ENCODE peak calls at places on chromosomes 5 and 9, in eight cellular contexts. J is endothelial cell, F is fibroblast of villous mesenchyme, O is endothelial cell of umbilical vein, N is cardiac fibroblast, Z is HL-60, H is uterus, K is WTC11. U is an unnamed sample.

GRCh38 chr9:87973122-87973521 is 1.2 kb downstream of the CDK20 start:
- DNase-seq in H (no peak), K (no peak), F (no peak), N (no peak), J (no peak), Z (no peak), O (no peak), U (no peak)

GRCh38 chr9:90915693-90916092 is 114.1 kb downstream of the SYK start:
- DNase-seq in K (peak; percentile 76), Z (peak; percentile 58), H (no peak), N (no peak), J (peak; percentile 61), F (peak; percentile 20), O (no peak), U (no peak)

GRCh38 chr9:86720893-86721698 is 226.2 kb downstream of the GAS1 start:
- DNase-seq in H (no peak), Z (no peak), O (no peak), F (no peak), J (no peak), K (no peak), N (peak; percentile 92), U (no peak)

GRCh38 chr5:10701567-10702039 is 59.4 kb downstream of the DAP start:
- DNase-seq in H (no peak), O (peak; percentile 59), K (peak; percentile 45), F (peak; percentile 73), Z (peak; percentile 22), J (peak; percentile 69), N (peak; percentile 61), U (no peak)

GRCh38 chr5:368162-369084 is 46.9 kb downstream of the AHRR start:
- DNase-seq in K (peak; percentile 8), N (peak; percentile 70), J (no peak), Z (peak; percentile 70), O (no peak), F (peak; percentile 55), H (no peak), U (peak; percentile 75)

GRCh38 chr5:14305045-14305444 is 161.9 kb downstream of the TRIO start:
- DNase-seq in H (no peak), O (peak; percentile 33), J (no peak), N (peak; percentile 86), F (peak; percentile 92), Z (peak; percentile 15), K (no peak), U (no peak)

GRCh38 chr5:15533124-15533893 is 33.3 kb downstream of the FBXL7 start:
- DNase-seq in K (no peak), J (no peak), N (peak; percentile 83), H (no peak), F (no peak), O (peak; percentile 16), Z (no peak), U (no peak)

GRCh38 chr5:10584714-10585113 is 20.8 kb downstream of the ANKRD33B start:
- DNase-seq in K (no peak), N (no peak), Z (no peak), H (no peak), F (no peak), O (no peak), J (no peak), U (no peak)

GRCh38 chr5:66896207-66896606 is 300.0 kb downstream of the MAST4 start:
- DNase-seq in H (no peak), F (no peak), K (no peak), O (no peak), N (peak; percentile 18), J (no peak), Z (no peak), U (no peak)

GRCh38 chr5:172871982-172872381 is 37.9 kb downstream of the ERGIC1 start:
- DNase-seq in N (no peak), F (no peak), J (no peak), Z (no peak), H (no peak), O (peak; percentile 54), K (no peak), U (no peak)

GRCh38 chr5:15604986-15605385 is 105.0 kb downstream of the FBXL7 start:
- DNase-seq in N (peak; percentile 38), O (no peak), K (no peak), H (no peak), Z (no peak), F (no peak), J (no peak), U (no peak)

GRCh38 chr5:102570747-102571146 is 71.9 kb upstream of the SLCO6A1 start:
- DNase-seq in J (no peak), F (no peak), H (no peak), K (no peak), N (no peak), Z (no peak), O (no peak), U (no peak)

DNA sequence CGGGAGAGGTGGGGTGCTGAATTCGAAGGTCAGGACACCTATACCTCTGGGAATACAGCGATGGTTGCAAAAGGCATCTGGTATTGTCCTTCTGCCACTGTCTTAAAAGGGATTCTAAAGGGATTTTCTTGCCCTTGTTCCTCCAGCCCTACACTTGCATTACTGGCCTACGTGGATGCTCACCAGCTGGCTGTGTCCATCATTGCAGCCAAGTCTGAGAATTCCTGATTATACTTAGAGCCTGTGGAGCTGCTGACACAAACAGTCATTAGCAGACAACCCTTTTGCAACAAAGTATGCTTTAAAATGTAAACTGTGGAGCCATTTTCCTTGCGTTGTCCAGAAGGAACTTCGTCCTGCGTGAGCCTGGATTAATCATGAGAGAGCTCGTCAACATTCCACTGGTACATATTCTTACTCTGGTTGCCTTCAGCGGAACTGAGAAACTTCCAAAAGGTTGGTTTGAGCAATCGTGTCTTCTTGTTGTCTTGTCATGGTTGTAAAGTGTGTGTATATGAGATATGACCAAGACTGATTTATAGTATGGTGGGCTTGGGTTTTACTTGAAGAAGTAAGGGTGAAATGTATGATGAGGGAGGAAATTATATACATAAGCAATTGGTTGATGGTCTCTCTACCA is at the start of gene MUSK:
- DNase-seq in J (no peak), O (no peak), H (no peak), K (no peak), F (peak; percentile 25), Z (no peak), N (no peak), U (no peak)
- TF ChIP-seq CTCF in J (no peak), O (no peak), H (no peak), K (no peak), F (no peak), Z (no peak), N (no peak), U (no peak)

GRCh38 chr5:76807296-76807695 is 11.5 kb upstream of the F2RL1 start:
- DNase-seq in H (no peak), F (peak; percentile 83), O (peak; percentile 78), N (peak; percentile 77), Z (no peak), J (no peak), K (no peak), U (no peak)

GRCh38 chr5:76811214-76811613 is 7.6 kb upstream of the F2RL1 start:
- DNase-seq in F (peak; percentile 36), N (no peak), H (no peak), O (no peak), K (no peak), Z (no peak), J (no peak), U (no peak)

GRCh38 chr5:76808142-76808691 is 10.6 kb upstream of the F2RL1 start:
- DNase-seq in J (no peak), Z (no peak), F (peak; percentile 54), H (no peak), K (peak; percentile 84), N (no peak), O (no peak), U (no peak)

GRCh38 chr5:76809141-76809540 is 9.7 kb upstream of the F2RL1 start:
- DNase-seq in K (no peak), J (no peak), N (no peak), F (no peak), Z (no peak), H (no peak), O (no peak), U (no peak)

DNA sequence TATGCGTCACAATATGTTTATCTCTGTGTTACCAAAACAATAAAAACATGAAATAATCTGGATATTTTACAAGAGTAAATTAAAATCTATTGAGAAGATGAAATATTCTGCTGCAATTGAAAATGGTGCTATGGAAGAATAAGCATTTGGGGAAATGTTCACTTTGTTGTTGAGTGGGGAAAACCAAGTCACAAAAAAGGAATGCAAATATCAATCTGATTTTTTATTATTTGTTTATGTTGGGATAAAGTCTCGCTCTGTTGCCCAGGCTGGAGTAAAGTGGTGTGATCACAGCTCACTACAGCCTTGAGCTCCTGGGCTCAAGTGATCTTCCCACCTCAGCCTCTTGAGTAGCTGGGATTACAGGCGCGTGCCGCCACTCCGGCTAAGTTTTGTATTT is 8.6 kb upstream of the F2RL1 start:
- DNase-seq in H (no peak), Z (no peak), O (no peak), J (no peak), F (peak; percentile 76), K (no peak), N (no peak), U (no peak)
- TF ChIP-seq CTCF in H (no peak), Z (no peak), O (no peak), J (no peak), F (no peak), K (no peak), N (no peak), U (no peak)

DNA sequence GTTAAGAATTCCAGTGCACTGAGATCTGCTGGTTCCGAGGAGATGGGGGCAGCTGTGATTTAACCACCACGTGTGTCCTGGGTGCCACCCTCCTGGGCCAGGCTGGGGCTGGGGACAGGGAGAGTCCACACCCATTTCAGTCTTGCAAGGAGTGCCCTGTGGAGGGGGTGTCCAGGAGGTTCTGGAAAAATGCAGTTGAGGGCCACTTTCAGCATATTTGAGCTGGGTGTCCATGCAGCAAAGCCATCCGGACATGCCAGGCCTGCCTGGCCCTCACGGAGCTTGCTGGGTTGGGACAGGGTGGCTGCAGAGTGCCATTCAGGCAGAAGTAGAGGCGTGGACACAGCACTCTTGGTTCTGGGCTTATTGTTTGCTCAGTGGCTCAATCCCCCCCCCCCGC is 68.1 kb downstream of the NEK6 start:
- DNase-seq in O (no peak), J (no peak), H (no peak), Z (no peak), K (no peak), F (no peak), N (no peak), U (no peak)
- TF ChIP-seq CTCF in O (no peak), J (no peak), H (no peak), Z (no peak), K (no peak), F (no peak), N (no peak), U (no peak)

GRCh38 chr5:95241635-95242034 is 43.3 kb downstream of the MCTP1 start:
- DNase-seq in H (no peak), K (no peak), O (peak; percentile 42), N (no peak), F (no peak), Z (no peak), J (no peak), U (peak; percentile 60)

GRCh38 chr5:95241155-95241554 is 43.7 kb downstream of the MCTP1 start:
- DNase-seq in F (no peak), H (no peak), K (no peak), O (peak; percentile 72), J (no peak), N (no peak), Z (no peak), U (no peak)

GRCh38 chr5:95235439-95235982 is 49.4 kb downstream of the MCTP1 start:
- DNase-seq in N (no peak), H (no peak), K (no peak), J (no peak), F (no peak), O (no peak), Z (no peak), U (no peak)

GRCh38 chr5:95237324-95237723 is 47.6 kb downstream of the MCTP1 start:
- DNase-seq in N (no peak), Z (no peak), O (no peak), F (no peak), K (no peak), H (no peak), J (no peak), U (no peak)

GRCh38 chr5:95238560-95239325 is 46.2 kb downstream of the MCTP1 start:
- DNase-seq in O (peak; percentile 68), N (peak; percentile 12), J (no peak), F (peak; percentile 16), K (no peak), H (no peak), Z (no peak), U (no peak)
- TF ChIP-seq CTCF in O (peak; percentile 30), N (peak; percentile 32), J (no peak), F (peak; percentile 20), K (no peak), H (no peak), Z (no peak), U (peak; percentile 41)